ENCODE peak calls at places on chromosome 3, in ten cellular contexts. P is stimulated activated CD4-positive, alpha-beta T cell treated with anti-CD3 and anti-CD28 coated beads, Interleukin-2, amount 100 ng/mL, for 48 hours; D is nucleus accumbens; B is activated T-helper 1 cell treated with anti-CD3 and anti-CD28 coated beads, Interleukin-12 subunit alpha, Interleukin-12 subunit beta, Interleukin-2, Interleukin-4 antibody, amounts not matched to agents 30 ng/mL and 10 ng/mL and 1 ng/mL, durations not matched to agents 14 hours and 24 hours and 36 hours; H is T-helper 17 cell; T is astrocyte; Q is DMS 273 treated with DMSO at 0.1 percent for 48 hours; S is NCI-H774; Y is GM12865; J is activated CD4-positive, alpha-beta T cell treated with anti-CD3 and anti-CD28 coated beads for 36 hours. R is an unnamed sample.

GRCh38 chr3:33146791-33147445 is 33.1 kb downstream of the CRTAP start:
- DNase-seq in P (no peak), D (no peak), B (no peak), H (no peak), T (peak), Q (no peak), S (no peak), Y (no peak), J (no peak), R (no peak)

GRCh38 chr3:169811606-169812123 is 1.0 kb upstream of the LRRIQ4 start:
- DNase-seq in P (no peak), D (peak), B (no peak), H (no peak), T (peak), Q (peak), S (peak), Y (no peak), J (peak), R (no peak)

GRCh38 chr3:162492446-162493081 is 996.0 kb downstream of the OTOL1 start:
- DNase-seq in P (no peak), D (no peak), B (no peak), H (no peak), T (peak), Q (no peak), S (no peak), Y (no peak), J (no peak), R (no peak)

GRCh38 chr3:36193448-36193847 is 186.9 kb upstream of the STAC start:
- DNase-seq in P (no peak), D (no peak), B (no peak), H (no peak), T (no peak), Q (no peak), S (no peak), Y (no peak), J (no peak), R (no peak)

GRCh38 chr3:4904801-4905695 is 74.2 kb upstream of the BHLHE40 start:
- DNase-seq in P (no peak), D (no peak), B (no peak), H (no peak), T (peak), Q (no peak), S (no peak), Y (no peak), J (no peak), R (no peak)

GRCh38 chr3:194396897-194397756 is 1.9 kb downstream of the GP5 start:
- DNase-seq in P (no peak), D (no peak), B (peak), H (no peak), T (peak), Q (no peak), S (no peak), Y (no peak), J (peak), R (no peak)

GRCh38 chr3:156334841-156335545 is 214.6 kb downstream of the KCNAB1 start:
- DNase-seq in P (no peak), D (no peak), B (no peak), H (no peak), T (no peak), Q (no peak), S (no peak), Y (no peak), J (no peak), R (no peak)

GRCh38 chr3:147930417-147930816 is 521.3 kb downstream of the ZIC1 start:
- DNase-seq in P (no peak), D (no peak), B (no peak), H (no peak), T (peak), Q (no peak), S (no peak), Y (no peak), J (no peak), R (no peak)

GRCh38 chr3:155991291-155991690 is 120.8 kb downstream of the GMPS start:
- DNase-seq in P (no peak), D (no peak), B (no peak), H (no peak), T (no peak), Q (no peak), S (no peak), Y (no peak), J (no peak), R (no peak)

GRCh38 chr3:38454179-38454883 is 641 bp downstream of the ACVR2B start:
- DNase-seq in P (peak), D (peak), B (peak), H (peak), T (no peak), Q (no peak), S (no peak), Y (peak), J (peak), R (peak)

GRCh38 chr3:71168961-71169411 is 414.5 kb downstream of the FOXP1 start:
- DNase-seq in P (no peak), D (no peak), B (no peak), H (no peak), T (peak), Q (no peak), S (no peak), Y (no peak), J (no peak), R (no peak)

GRCh38 chr3:159189994-159190669 is 388.3 kb downstream of the MFSD1 start:
- DNase-seq in P (no peak), D (no peak), B (no peak), H (no peak), T (peak), Q (no peak), S (no peak), Y (no peak), J (no peak), R (no peak)

GRCh38 chr3:185583925-185584324 is 2.2 kb upstream of the SENP2 start:
- DNase-seq in P (no peak), D (no peak), B (no peak), H (no peak), T (no peak), Q (no peak), S (no peak), Y (no peak), J (no peak), R (no peak)

GRCh38 chr3:177538743-177539730 is 341.8 kb upstream of the TBL1XR1 start:
- DNase-seq in P (no peak), D (no peak), B (no peak), H (no peak), T (no peak), Q (no peak), S (no peak), Y (peak), J (no peak), R (no peak)

GRCh38 chr3:38585791-38586420 is 63.6 kb downstream of the SCN5A start:
- DNase-seq in P (no peak), D (no peak), B (no peak), H (no peak), T (no peak), Q (no peak), S (no peak), Y (no peak), J (no peak), R (no peak)

GRCh38 chr3:8345396-8345795 is 156.2 kb upstream of the LMCD1 start:
- DNase-seq in P (no peak), D (no peak), B (no peak), H (no peak), T (no peak), Q (no peak), S (no peak), Y (no peak), J (no peak), R (no peak)

GRCh38 chr3:14806641-14807263 is 12.0 kb upstream of the FGD5 start:
- DNase-seq in P (no peak), D (no peak), B (no peak), H (no peak), T (peak), Q (no peak), S (no peak), Y (peak), J (peak), R (no peak)

GRCh38 chr3:24072193-24072592 is 127.1 kb downstream of the NR1D2 start:
- DNase-seq in P (no peak), D (no peak), B (no peak), H (no peak), T (no peak), Q (no peak), S (no peak), Y (no peak), J (no peak), R (no peak)

GRCh38 chr3:69255928-69256327 is 130.0 kb downstream of the FRMD4B start:
- DNase-seq in P (no peak), D (no peak), B (no peak), H (no peak), T (no peak), Q (no peak), S (no peak), Y (no peak), J (no peak), R (no peak)

GRCh38 chr3:102532901-102533300 is 98.1 kb downstream of the ZPLD1 start:
- DNase-seq in P (no peak), D (no peak), B (no peak), H (no peak), T (peak), Q (no peak), S (no peak), Y (peak), J (no peak), R (no peak)